ENCODE peak calls at places on chromosomes 6 and 20, in five cellular contexts. Z is GM23338, I is lung, O is dorsolateral prefrontal cortex, P is HCT116. X is an unnamed sample.

GRCh38 chr6:33886673-33887144 is 82.9 kb upstream of the MLN start:
- DNase-seq in P (no peak), O (no peak), I (peak; percentile 58), Z (no peak), X (no peak)

GRCh38 chr6:149265945-149266344 is 51.6 kb upstream of the TAB2 start:
- DNase-seq in Z (no peak), I (no peak), P (no peak), O (no peak), X (no peak)

GRCh38 chr6:20159781-20160540 is 52.3 kb downstream of the MBOAT1 start:
- DNase-seq in O (no peak), I (no peak), Z (no peak), P (no peak), X (no peak)

GRCh38 chr20:7094438-7094997 is 327.0 kb downstream of the BMP2 start:
- DNase-seq in O (no peak), P (peak; percentile 4), Z (peak; percentile 65), I (no peak), X (no peak)

GRCh38 chr6:137637161-137637560 is 143.0 kb upstream of the OLIG3 start:
- DNase-seq in Z (no peak), I (peak; percentile 71), P (no peak), O (no peak), X (no peak)

GRCh38 chr20:31708839-31709534 is 13.7 kb downstream of the BCL2L1 start:
- DNase-seq in P (no peak), O (no peak), Z (peak; percentile 53), I (no peak), X (no peak)

GRCh38 chr6:15243994-15244604 is 1.8 kb upstream of the JARID2 start:
- DNase-seq in Z (peak; percentile 82), O (no peak), I (no peak), P (no peak), X (no peak)

GRCh38 chr20:4326194-4327065 is 311.1 kb upstream of the RNF24 start:
- DNase-seq in I (no peak), O (no peak), Z (no peak), P (peak; percentile 28), X (no peak)

GRCh38 chr6:139917943-139918342 is 543.5 kb upstream of the CITED2 start:
- DNase-seq in P (no peak), O (no peak), I (no peak), Z (no peak), X (no peak)

GRCh38 chr6:49576618-49577017 is 26.1 kb downstream of the C6orf141 start:
- DNase-seq in O (no peak), P (no peak), Z (no peak), I (no peak), X (no peak)

GRCh38 chr6:144897441-144897921 is 612.3 kb downstream of the UTRN start:
- DNase-seq in O (no peak), Z (no peak), P (peak; percentile 94), I (no peak), X (no peak)

GRCh38 chr6:169216830-169217229 is 36.8 kb downstream of the THBS2 start:
- DNase-seq in O (no peak), Z (no peak), I (no peak), P (no peak), X (no peak)

GRCh38 chr20:48335421-48336090 is 492.2 kb downstream of the PREX1 start:
- DNase-seq in O (no peak), I (no peak), P (no peak), Z (no peak), X (no peak)

GRCh38 chr6:20850687-20851416 is 316.6 kb downstream of the CDKAL1 start:
- DNase-seq in P (no peak), O (no peak), I (no peak), Z (no peak), X (no peak)

GRCh38 chr20:6819599-6819998 is 52.1 kb downstream of the BMP2 start:
- DNase-seq in Z (no peak), I (no peak), P (no peak), O (no peak), X (no peak)

GRCh38 chr6:43772571-43773049 is 2.6 kb downstream of the VEGFA start:
- DNase-seq in Z (peak; percentile 66), I (no peak), P (no peak), O (no peak), X (peak; percentile 62)

GRCh38 chr6:25883536-25883935 is 9.5 kb upstream of the SLC17A3 start:
- DNase-seq in P (no peak), I (no peak), O (no peak), Z (no peak), X (no peak)

GRCh38 chr20:6940052-6940451 is 172.6 kb downstream of the BMP2 start:
- DNase-seq in O (no peak), I (no peak), P (no peak), Z (peak; percentile 88), X (no peak)

GRCh38 chr20:35432430-35432735 is 5.6 kb downstream of the GDF5 start:
- DNase-seq in I (no peak), P (no peak), Z (no peak), O (no peak), X (no peak)
- TF ChIP-seq CTCF in I (no peak), P (no peak), Z (peak; percentile 18), O (no peak), X (no peak)

GRCh38 chr6:2958802-2959201 is 12.6 kb downstream of the SERPINB6 start:
- DNase-seq in P (no peak), O (no peak), Z (no peak), I (no peak), X (no peak)
- H3K27ac ChIP-seq in P (no peak overlapping the region), O (no peak overlapping the region), Z (no peak overlapping the region), I (no peak overlapping the region), X (no peak overlapping the region)

DNA sequence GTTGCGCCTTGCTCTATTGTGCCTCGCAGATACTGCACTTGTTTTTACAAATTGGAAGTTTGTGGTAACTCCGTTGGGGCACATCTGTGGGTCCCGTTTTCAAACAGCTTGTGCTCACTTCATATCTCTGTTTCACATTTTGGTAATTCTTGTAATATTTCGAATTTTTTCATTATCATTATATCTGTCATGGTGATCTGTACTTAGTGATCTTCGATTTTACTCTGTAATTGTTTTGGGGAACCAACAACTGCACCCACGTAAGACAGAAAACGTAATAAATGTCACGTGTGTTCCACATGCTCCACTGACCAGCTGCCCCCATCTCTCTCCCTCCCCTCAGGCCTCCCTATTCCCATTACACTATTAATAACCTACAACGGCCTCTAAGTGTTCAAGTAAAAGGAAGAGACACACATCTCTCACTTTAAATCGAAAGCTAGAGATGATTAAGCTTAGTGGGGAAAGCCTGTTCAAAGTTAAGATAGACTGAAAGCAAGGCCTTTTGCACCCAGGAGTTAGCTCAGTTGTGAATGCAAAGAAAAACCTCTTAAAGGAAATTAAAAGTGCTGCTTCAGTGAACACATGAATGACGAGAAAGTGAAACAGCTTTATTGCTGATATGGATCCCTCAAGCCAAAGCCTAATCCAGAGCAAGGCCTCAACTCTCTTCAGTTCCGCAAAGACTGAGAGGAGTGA is 26.9 kb downstream of the TTLL2 start:
- DNase-seq in I (no peak), Z (no peak), O (no peak), P (no peak), X (no peak)
- H3K4me3 ChIP-seq in I (no peak overlapping the region), Z (no peak overlapping the region), O (peak overlapping the region; percentile 60), P (peak overlapping the region; percentile 55), X (no peak overlapping the region)

GRCh38 chr6:106163446-106163965 is 77.4 kb downstream of the PRDM1 start:
- DNase-seq in O (no peak), Z (peak; percentile 50), P (no peak), I (no peak), X (no peak)
- TF ChIP-seq CTCF in O (no peak), Z (no peak), P (no peak), I (no peak), X (no peak)

X was measured in pancreas.